ENCODE peak calls at places on chromosomes 5 and 9, in four cellular contexts. G is H1, S is HepG2, Q is K562. W is an unnamed sample.

GRCh38 chr5:6791031-6791577 is 77.9 kb downstream of the TENT4A start:
- DNase-seq in G (no peak), S (no peak), Q (no peak), W (no peak)

GRCh38 chr5:152542741-152543140 is 137.7 kb upstream of the NMUR2 start:
- DNase-seq in G (no peak), S (no peak), Q (no peak), W (no peak)

GRCh38 chr9:133384736-133385321 is 8.7 kb downstream of the STKLD1 start:
- DNase-seq in G (no peak), S (peak; percentile 35), Q (no peak), W (no peak)

GRCh38 chr5:766666-767431 is 17.7 kb downstream of the ZDHHC11B start:
- DNase-seq in G (no peak), S (no peak), Q (no peak), W (no peak)

GRCh38 chr5:135337064-135337463 is 62.0 kb downstream of the MACROH2A1 start:
- DNase-seq in G (no peak), S (no peak), Q (no peak), W (no peak)

GRCh38 chr5:17294639-17295311 is 77.3 kb downstream of the BASP1 start:
- DNase-seq in G (no peak), S (no peak), Q (no peak), W (no peak)

GRCh38 chr5:178453224-178453623 is 137.0 kb downstream of the COL23A1 start:
- DNase-seq in G (peak; percentile 17), S (no peak), Q (peak; percentile 44), W (no peak)

GRCh38 chr5:147504001-147504400 is 5.9 kb downstream of the DPYSL3 start:
- DNase-seq in G (no peak), S (no peak), Q (no peak), W (no peak)

GRCh38 chr5:1118231-1118698 is 6.4 kb upstream of the SLC12A7 start:
- DNase-seq in G (no peak), S (no peak), Q (peak; percentile 67), W (no peak)

GRCh38 chr9:33453286-33453882 is 6.0 kb upstream of the AQP3 start:
- DNase-seq in G (no peak), S (no peak), Q (no peak), W (no peak)

GRCh38 chr9:13215791-13216554 is 63.5 kb downstream of the MPDZ start:
- DNase-seq in G (no peak), S (no peak), Q (no peak), W (no peak)

GRCh38 chr5:124747770-124748686 is 1.6 kb upstream of the ZNF608 start:
- DNase-seq in G (no peak), S (no peak), Q (no peak), W (peak; percentile 67)

GRCh38 chr5:41835625-41836024 is 34.6 kb downstream of the OXCT1 start:
- DNase-seq in G (no peak), S (no peak), Q (no peak), W (no peak)

GRCh38 chr9:114303571-114303970 is 19.3 kb upstream of the ORM1 start:
- DNase-seq in G (no peak), S (no peak), Q (no peak), W (no peak)

GRCh38 chr5:93274291-93274690 is 306.7 kb downstream of the NR2F1-AS1 start:
- DNase-seq in G (no peak), S (no peak), Q (no peak), W (no peak)

GRCh38 chr5:94082405-94082804 is 341.0 kb upstream of the POU5F2 start:
- DNase-seq in G (no peak), S (no peak), Q (no peak), W (no peak)

GRCh38 chr5:146582015-146582414 is 66.0 kb upstream of the GPR151 start:
- DNase-seq in G (no peak), S (no peak), Q (no peak), W (no peak)

GRCh38 chr9:33919276-33919897 is 102.4 kb downstream of the UBE2R2 start:
- DNase-seq in G (no peak), S (no peak), Q (no peak), W (no peak)

GRCh38 chr5:56838409-56839039 is 23.2 kb downstream of the MAP3K1 start:
- DNase-seq in G (no peak), S (peak; percentile 33), Q (no peak), W (peak; percentile 42)

GRCh38 chr5:86675311-86675710 is 57.6 kb downstream of the COX7C start:
- DNase-seq in G (no peak), S (no peak), Q (no peak), W (no peak)

GRCh38 chr5:1916041-1917001 is 33.6 kb upstream of the IRX4 start:
- DNase-seq in G (no peak), S (no peak), Q (no peak), W (no peak)

GRCh38 chr5:165757756-165758155 is 2252.3 kb downstream of the MAT2B start:
- DNase-seq in G (no peak), S (no peak), Q (no peak), W (no peak)

GRCh38 chr5:93331864-93332263 is 249.2 kb downstream of the NR2F1-AS1 start:
- DNase-seq in G (no peak), S (no peak), Q (no peak), W (no peak)

GRCh38 chr9:117290306-117290705 is 124.6 kb downstream of the ASTN2 start:
- DNase-seq in G (no peak), S (no peak), Q (no peak), W (no peak)

GRCh38 chr9:137320555-137321384 is 18.7 kb upstream of the NRARP start:
- DNase-seq in G (no peak), S (no peak), Q (no peak), W (no peak)

GRCh38 chr5:85441138-85441537 is 1056.5 kb upstream of the EDIL3 start:
- DNase-seq in G (no peak), S (no peak), Q (no peak), W (no peak)

GRCh38 chr5:134561871-134562296 is 36.4 kb downstream of the JADE2 start:
- DNase-seq in G (no peak), S (peak; percentile 8), Q (peak; percentile 50), W (no peak)

GRCh38 chr9:79765466-79765865 is 193.7 kb downstream of the TLE4 start:
- DNase-seq in G (no peak), S (no peak), Q (no peak), W (no peak)

GRCh38 chr9:6931913-6932312 is 174.1 kb downstream of the KDM4C start:
- DNase-seq in G (no peak), S (peak; percentile 65), Q (peak; percentile 58), W (no peak)

DNA sequence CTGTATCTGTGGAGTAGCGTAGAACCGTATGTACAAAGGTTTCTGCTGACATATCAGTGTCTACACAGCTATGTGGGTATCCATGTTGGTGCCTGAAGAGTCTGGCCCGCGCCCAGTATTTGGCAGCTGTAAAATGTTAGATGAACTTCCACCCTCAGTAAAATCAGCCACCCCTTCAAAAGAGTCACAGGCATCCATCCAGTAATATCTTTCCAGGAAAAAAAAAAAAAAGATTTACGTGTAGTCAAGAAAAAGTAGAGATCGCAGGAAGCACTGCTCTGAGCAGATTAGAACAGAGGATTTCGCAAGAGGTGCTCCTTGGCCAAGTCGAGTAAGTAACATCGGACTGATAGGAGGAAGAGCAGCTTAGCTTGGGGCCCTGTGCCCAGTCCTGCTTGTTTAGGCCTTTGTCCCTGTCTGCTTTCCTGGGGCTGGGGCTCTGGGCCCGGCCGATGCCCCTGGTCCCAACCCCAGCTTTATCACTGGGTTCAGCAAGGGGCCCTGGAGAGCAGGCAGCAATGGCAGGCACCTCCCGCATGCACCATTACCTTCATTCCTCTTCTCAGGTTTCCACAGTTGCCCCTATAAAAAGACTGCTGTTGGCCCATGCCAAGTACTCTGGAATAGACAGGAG is 21.2 kb downstream of the DAPK1 start:
- DNase-seq in G (no peak), S (no peak), Q (peak; percentile 34), W (no peak)
- TF ChIP-seq BRCA1 in G (no peak), S (no peak), Q (no peak), W (no peak)

GRCh38 chr5:38538161-38538560 is 18.3 kb downstream of the LIFR start:
- DNase-seq in G (no peak), S (no peak), Q (no peak), W (no peak)

GRCh38 chr5:38541174-38541724 is 15.2 kb downstream of the LIFR start:
- DNase-seq in G (no peak), S (no peak), Q (no peak), W (no peak)

GRCh38 chr5:38537502-38537901 is 18.9 kb downstream of the LIFR start:
- DNase-seq in G (no peak), S (no peak), Q (no peak), W (no peak)

GRCh38 chr5:38543074-38543473 is 13.4 kb downstream of the LIFR start:
- DNase-seq in G (no peak), S (no peak), Q (no peak), W (no peak)

DNA sequence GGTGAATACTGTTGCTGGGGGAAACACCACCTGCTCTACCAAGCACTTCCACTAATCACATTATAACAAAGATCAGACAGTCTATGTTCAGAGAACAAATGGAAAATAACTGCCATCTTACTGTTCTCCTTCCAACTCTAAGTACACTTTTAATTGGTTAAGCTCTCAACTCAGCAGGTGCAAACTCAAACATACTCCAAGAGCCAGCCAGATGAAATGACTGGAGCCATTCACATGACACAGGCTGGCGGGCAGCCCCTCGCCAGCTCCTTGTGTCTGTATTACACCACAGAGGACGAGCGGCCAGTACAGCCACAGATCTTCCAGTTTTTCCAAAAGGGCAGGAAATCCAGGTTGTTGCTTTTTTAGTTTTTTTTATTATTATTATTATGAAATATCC is 16.1 kb downstream of the LIFR start:
- DNase-seq in G (no peak), S (no peak), Q (no peak), W (no peak)
- TF ChIP-seq BRCA1 in G (no peak), S (no peak), Q (no peak), W (no peak)

DNA sequence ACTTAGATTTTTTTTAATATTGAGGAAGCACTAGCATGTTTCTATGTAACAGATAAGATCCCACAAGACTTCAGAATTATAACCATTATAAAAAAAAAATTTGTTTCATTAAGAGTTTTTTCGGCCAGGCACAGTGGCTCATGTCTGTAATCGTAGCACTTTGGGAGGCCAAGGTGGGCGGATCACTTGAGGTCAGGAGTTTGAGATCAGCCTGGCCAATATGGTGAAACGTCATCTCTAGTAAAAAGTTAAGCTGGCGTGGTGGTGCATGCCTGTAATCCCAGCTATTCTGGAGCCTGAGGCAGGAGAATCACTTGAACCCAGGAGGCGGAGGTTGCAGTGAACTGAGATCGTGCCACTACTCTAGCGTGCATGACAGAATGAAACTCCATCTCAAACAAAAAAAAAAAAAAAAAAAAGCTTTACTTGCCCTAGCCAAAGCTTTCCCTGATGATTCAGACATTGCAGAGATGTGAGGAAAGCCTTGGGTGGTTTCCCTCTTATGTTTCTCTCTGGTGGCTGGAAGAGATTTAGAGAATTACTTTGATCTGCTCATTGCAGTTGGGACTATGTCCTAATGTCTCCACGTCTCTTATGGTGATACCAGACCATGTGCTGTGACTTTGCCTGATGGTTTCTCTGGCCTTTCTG is 65.4 kb downstream of the EGFLAM start:
- DNase-seq in G (no peak), S (no peak), Q (no peak), W (no peak)
- TF ChIP-seq BRCA1 in G (no peak), S (no peak), Q (no peak), W (no peak)

DNA sequence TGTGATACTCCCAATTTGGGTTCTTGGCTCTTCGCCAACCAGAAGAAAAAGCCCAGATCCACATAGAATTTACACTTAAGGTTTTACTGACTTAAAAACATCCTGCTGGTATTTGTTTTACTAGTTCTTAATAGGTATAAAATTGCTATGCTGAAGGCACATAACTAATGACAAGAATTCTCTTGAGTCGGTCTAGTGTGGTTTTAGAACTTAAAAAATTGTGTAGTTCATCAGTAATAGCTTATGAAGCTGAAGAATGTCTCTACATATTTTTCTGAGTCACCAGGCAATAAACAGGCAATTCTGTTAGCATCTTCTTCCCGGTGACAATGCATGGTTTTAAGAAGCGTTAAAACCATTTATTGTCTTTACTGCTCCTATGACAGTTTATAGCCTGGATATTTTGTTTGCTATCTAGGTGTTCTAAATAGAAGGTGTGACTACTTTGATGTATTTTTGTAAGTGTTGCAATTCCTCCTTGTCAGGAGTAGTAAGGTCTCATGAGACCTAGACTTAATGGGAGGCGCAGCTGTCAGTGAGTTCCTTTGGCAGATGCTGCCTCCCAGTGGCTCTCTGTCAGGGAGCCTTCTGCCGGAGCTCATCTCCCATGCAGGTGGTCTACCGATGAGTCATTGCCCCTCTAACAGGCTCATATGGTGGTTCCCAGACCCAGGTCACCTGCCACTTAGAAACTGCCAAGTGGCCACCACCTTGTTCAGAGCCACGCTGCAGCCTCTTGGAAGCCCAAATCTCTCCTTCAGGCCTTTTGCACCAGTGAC is 173.8 kb downstream of the MAST4 start:
- DNase-seq in G (peak; percentile 41), S (peak; percentile 5), Q (no peak), W (no peak)
- TF ChIP-seq BRCA1 in G (no peak), S (no peak), Q (no peak), W (no peak)

W was measured in GM12878.